ENCODE peak calls at places on chromosomes 16 and 17, in nine cellular contexts. Q is tibial artery; O is GM23338; J is suprapubic skin; S is thoracic aorta; Y is ovary; M is pancreas; N is upper lobe of right lung; H is CD8-positive, alpha-beta T cell. U is an unnamed sample.

GRCh38 chr17:19570497-19571151 is 37.0 kb downstream of the SLC47A1 start:
- DNase-seq in O (no peak), J (no peak), M (no peak), H (no peak), Y (no peak), S (no peak), Q (no peak), N (no peak), U (no peak)

GRCh38 chr17:17757391-17757791 is 76.1 kb downstream of the RAI1 start:
- DNase-seq in Q (no peak), J (no peak), M (no peak), H (peak), N (no peak), O (no peak), S (no peak), Y (no peak), U (no peak)

GRCh38 chr16:8887952-8888560 is 5.9 kb downstream of the LITAFD start:
- DNase-seq in N (peak), Y (no peak), H (no peak), J (no peak), M (peak), Q (peak), O (no peak), S (no peak), U (no peak)

GRCh38 chr16:27482397-27483082 is 67.2 kb downstream of the GTF3C1 start:
- DNase-seq in S (no peak), M (no peak), J (no peak), Y (no peak), H (no peak), O (no peak), Q (no peak), N (no peak), U (no peak)

GRCh38 chr17:13323990-13324389 is 277.7 kb downstream of the HS3ST3A1 start:
- DNase-seq in M (no peak), O (no peak), S (no peak), Q (no peak), J (no peak), Y (no peak), H (no peak), N (no peak), U (no peak)

GRCh38 chr17:80604007-80604728 is 59.5 kb downstream of the RPTOR start:
- DNase-seq in H (no peak), S (no peak), Q (no peak), Y (no peak), J (no peak), O (no peak), M (no peak), N (no peak), U (no peak)

GRCh38 chr17:57604771-57605733 is 140.0 kb downstream of the CCDC182 start:
- DNase-seq in Q (no peak), O (peak), J (no peak), N (peak), H (peak), S (no peak), Y (peak), M (no peak), U (no peak)

GRCh38 chr17:29514792-29515191 is 52.0 kb downstream of the ABHD15 start:
- DNase-seq in M (peak), H (no peak), J (no peak), Q (no peak), S (no peak), N (no peak), Y (no peak), O (no peak), U (no peak)

GRCh38 chr16:16143941-16144340 is 79.4 kb downstream of the ABCC6 start:
- DNase-seq in H (no peak), N (no peak), O (no peak), Y (no peak), M (no peak), J (no peak), Q (no peak), S (no peak), U (no peak)

GRCh38 chr16:88382491-88383400 is at the start of gene ZNF469:
- DNase-seq in O (peak), Q (no peak), N (peak), J (peak), M (peak), S (no peak), Y (peak), H (no peak), U (no peak)

GRCh38 chr16:71311553-71312158 is 22.5 kb upstream of the CMTR2 start:
- DNase-seq in J (no peak), M (no peak), N (no peak), H (peak), S (no peak), O (peak), Q (no peak), Y (no peak), U (no peak)

GRCh38 chr17:57539528-57540301 is 205.4 kb downstream of the CCDC182 start:
- DNase-seq in Y (no peak), O (no peak), S (no peak), H (no peak), Q (no peak), N (no peak), J (no peak), M (no peak), U (no peak)

GRCh38 chr17:79027274-79027924 is 3.4 kb downstream of the C1QTNF1 start:
- DNase-seq in M (no peak), N (peak), S (no peak), Q (peak), Y (no peak), O (no peak), H (no peak), J (peak), U (peak)

GRCh38 chr16:11350531-11351335 is 5.5 kb downstream of the RMI2 start:
- DNase-seq in N (no peak), S (no peak), H (no peak), Q (no peak), O (no peak), Y (no peak), J (no peak), M (no peak), U (no peak)

GRCh38 chr17:78903101-78903779 is at the start of gene CEP295NL:
- DNase-seq in M (no peak), O (peak), J (no peak), Q (no peak), N (no peak), S (no peak), Y (no peak), H (no peak), U (no peak)

GRCh38 chr17:61057257-61057656 is 342.4 kb upstream of the TBX2 start:
- DNase-seq in Q (no peak), N (no peak), H (no peak), S (no peak), Y (no peak), M (no peak), O (no peak), J (no peak), U (no peak)

GRCh38 chr16:79842197-79842596 is 241.7 kb upstream of the MAF start:
- DNase-seq in J (no peak), Q (no peak), H (no peak), M (no peak), O (no peak), S (no peak), N (no peak), Y (no peak), U (no peak)

GRCh38 chr16:79836129-79836528 is 235.6 kb upstream of the MAF start:
- DNase-seq in S (no peak), O (no peak), N (no peak), M (no peak), H (no peak), Q (no peak), J (no peak), Y (no peak), U (no peak)

GRCh38 chr16:79839851-79840321 is 239.3 kb upstream of the MAF start:
- DNase-seq in O (no peak), N (peak), J (no peak), S (no peak), Q (peak), H (no peak), M (no peak), Y (peak), U (no peak)

GRCh38 chr16:79839450-79839849 is 238.9 kb upstream of the MAF start:
- DNase-seq in J (no peak), Y (peak), Q (no peak), N (no peak), H (no peak), M (no peak), S (no peak), O (no peak), U (no peak)

DNA sequence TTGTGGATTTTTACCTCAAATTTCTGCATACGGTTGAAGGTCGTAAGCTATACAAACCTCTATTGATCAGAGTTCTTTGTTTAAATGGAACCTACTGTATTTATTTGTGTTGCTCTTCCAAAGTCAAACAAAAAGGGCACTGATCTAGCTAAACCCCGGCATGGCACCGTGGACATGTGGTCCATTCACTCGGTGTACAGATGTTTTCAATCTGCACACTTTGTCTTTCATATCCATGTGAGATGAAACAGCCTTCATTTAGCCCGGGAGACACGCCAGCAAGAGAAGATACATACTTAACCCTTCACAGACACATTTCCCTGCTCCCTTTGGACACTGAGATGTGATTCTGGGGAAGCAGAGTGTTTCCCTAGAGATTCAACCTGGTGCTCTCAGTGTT is 238.3 kb upstream of the MAF start:
- DNase-seq in M (no peak), Y (peak), Q (no peak), S (no peak), H (no peak), O (no peak), N (no peak), J (no peak), U (no peak)
- H3K4me3 ChIP-seq in M (no peak), Y (no peak), Q (no peak), S (no peak), H (no peak), O (no peak), N (no peak), J (no peak), U (no peak)

GRCh38 chr16:49782405-49782804 is 73.5 kb downstream of the ZNF423 start:
- DNase-seq in N (no peak), J (no peak), Q (no peak), O (no peak), S (no peak), M (no peak), H (no peak), Y (no peak), U (no peak)
- H3K27ac ChIP-seq in N (no peak), J (no peak), Q (no peak), O (no peak), S (no peak), M (no peak), H (no peak), Y (no peak), U (no peak)

DNA sequence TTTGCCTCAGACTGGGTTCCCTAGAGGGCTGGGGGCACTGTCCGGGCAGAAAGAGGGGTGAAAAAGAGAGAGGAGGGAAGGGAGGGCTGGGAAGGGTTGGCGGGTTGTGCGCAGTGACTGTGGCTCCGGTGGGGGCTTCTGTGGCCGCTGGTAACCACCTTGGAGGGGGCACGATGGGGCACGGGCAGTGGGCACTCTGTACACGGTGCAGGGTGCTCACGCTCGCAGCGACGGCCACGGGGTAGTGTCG is 591 bp downstream of the PLLP start:
- DNase-seq in O (no peak), Y (no peak), H (no peak), J (no peak), S (no peak), M (no peak), Q (no peak), N (no peak), U (no peak)
- TF ChIP-seq CTCF in O (no peak), Y (no peak), H (no peak), J (no peak), S (no peak), M (no peak), Q (no peak), N (no peak), U (no peak)

GRCh38 chr17:27944546-27945332 is 51.6 kb upstream of the LYRM9 start:
- DNase-seq in O (peak), Q (no peak), S (no peak), J (no peak), H (no peak), M (no peak), Y (no peak), N (no peak), U (no peak)
- H3K4me3 ChIP-seq in O (no peak), Q (no peak), S (no peak), J (no peak), H (no peak), M (no peak), Y (no peak), N (no peak), U (no peak)

DNA sequence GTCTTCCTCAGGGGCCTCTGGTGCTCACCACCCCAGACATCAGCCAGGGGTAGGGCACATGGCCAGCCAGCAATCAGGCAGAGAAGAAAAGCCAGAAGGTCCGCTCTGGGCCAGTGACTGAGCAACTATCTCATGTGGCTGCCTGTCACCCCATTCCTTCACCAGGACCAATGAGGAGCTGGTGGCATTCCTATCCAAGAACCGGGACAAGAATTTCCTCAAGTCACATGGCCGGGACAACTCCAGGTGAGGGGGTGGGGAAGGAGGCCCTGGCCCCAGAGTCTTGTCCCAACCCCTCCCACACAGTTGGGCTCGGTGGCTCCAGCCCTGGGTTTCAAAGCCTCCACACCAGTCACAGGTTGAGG is 9.4 kb downstream of the XYLT2 start:
- DNase-seq in M (no peak), N (no peak), Y (peak), Q (no peak), S (no peak), O (no peak), J (no peak), H (no peak), U (no peak)
- H3K27ac ChIP-seq in M (no peak), N (no peak), Y (no peak), Q (no peak), S (no peak), O (no peak), J (no peak), H (no peak), U (no peak)

GRCh38 chr16:5756969-5757368 is 659.4 kb upstream of the EEF2KMT start:
- DNase-seq in N (no peak), S (no peak), H (no peak), O (peak), J (no peak), M (no peak), Q (no peak), Y (no peak), U (no peak)
- TF ChIP-seq CTCF in N (no peak), S (no peak), H (no peak), O (peak), J (no peak), M (no peak), Q (no peak), Y (no peak), U (no peak)

DNA sequence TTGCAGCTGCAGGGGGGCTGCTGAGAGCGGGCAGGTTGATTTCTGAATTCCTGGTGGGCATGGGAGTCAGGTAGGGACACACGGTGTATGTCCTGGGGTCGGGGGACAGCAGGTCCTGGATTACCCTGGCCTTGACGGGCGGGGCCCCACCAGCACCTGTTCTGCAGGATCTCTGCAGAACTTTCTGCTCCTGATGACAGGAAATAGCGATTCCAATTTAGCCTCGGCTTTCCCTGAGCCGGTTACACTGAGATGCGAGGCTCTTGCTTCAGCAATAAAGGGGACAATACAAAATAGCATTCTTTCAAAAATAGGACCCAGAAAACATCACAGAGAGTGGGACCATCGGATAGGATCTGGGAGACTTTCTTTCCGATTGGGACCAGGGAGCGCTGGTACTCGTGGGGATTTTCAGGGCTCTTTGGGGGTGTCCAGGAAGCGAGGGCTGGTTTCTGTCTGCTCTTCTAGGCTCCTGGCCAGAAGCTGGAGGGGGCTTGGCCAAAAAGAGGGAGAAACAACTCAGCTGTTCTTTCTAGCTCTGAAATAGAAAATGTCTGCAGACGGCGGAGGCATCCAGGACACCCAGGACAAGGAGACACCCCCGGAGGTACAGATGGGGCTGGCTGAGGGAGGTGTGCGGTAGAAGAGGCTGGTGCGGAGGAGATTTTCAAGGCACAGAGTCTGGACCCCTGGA is 642 bp downstream of the ZNF205 start:
- DNase-seq in J (no peak), Q (no peak), O (no peak), N (no peak), H (no peak), Y (peak), M (no peak), S (no peak), U (no peak)
- H3K4me3 ChIP-seq in J (peak), Q (peak), O (peak), N (peak), H (no peak), Y (peak), M (peak), S (peak), U (peak)

U was measured in coronary artery.